ENCODE peak calls at places on chromosomes 4 and X, in six cellular contexts. K is coronary artery, G is left ventricle myocardium inferior, V is IMR-90, U is fibroblast of lung, C is neural progenitor cell. S is an unnamed sample.

GRCh38 chr4:68712207-68712606 is 41.8 kb upstream of the UGT2B15 start:
- DNase-seq in C (no peak), G (no peak), V (no peak), K (no peak), U (no peak), S (no peak)

GRCh38 chrX:12950851-12951589 is 23.9 kb upstream of the TMSB4X start:
- DNase-seq in U (no peak), K (no peak), G (no peak), C (peak; percentile 74), V (no peak), S (no peak)

GRCh38 chr4:6539009-6539764 is 35.8 kb upstream of the MAN2B2 start:
- DNase-seq in G (no peak), C (no peak), V (no peak), U (no peak), K (no peak), S (no peak)

GRCh38 chr4:85968945-85969830 is 390.7 kb downstream of the MAPK10 start:
- DNase-seq in U (peak; percentile 77), C (peak; percentile 57), K (no peak), V (peak; percentile 72), G (no peak), S (no peak)

GRCh38 chr4:156686120-156686519 is 285.5 kb downstream of the PDGFC start:
- DNase-seq in G (no peak), V (peak; percentile 93), K (no peak), C (no peak), U (peak; percentile 100), S (peak; percentile 99)

GRCh38 chr4:78218260-78218659 is 161.1 kb downstream of the FRAS1 start:
- DNase-seq in C (no peak), G (no peak), K (no peak), U (no peak), V (no peak), S (no peak)

GRCh38 chr4:94455081-94455480 is 3.3 kb downstream of the PDLIM5 start:
- DNase-seq in C (no peak), U (peak; percentile 87), K (peak; percentile 83), V (peak; percentile 88), G (peak; percentile 58), S (peak; percentile 63)

GRCh38 chr4:117417856-117418255 is 332.5 kb upstream of the TRAM1L1 start:
- DNase-seq in G (no peak), U (peak; percentile 29), K (no peak), V (peak; percentile 51), C (no peak), S (no peak)

GRCh38 chr4:2446656-2447564 is 22.0 kb upstream of the RNF4 start:
- DNase-seq in K (no peak), C (no peak), V (no peak), U (no peak), G (no peak), S (no peak)

GRCh38 chr4:75769044-75769443 is 44.7 kb downstream of the USO1 start:
- DNase-seq in V (peak; percentile 33), C (no peak), U (peak; percentile 44), K (no peak), G (no peak), S (peak; percentile 4)

GRCh38 chr4:123580981-123581664 is 184.5 kb downstream of the SPRY1 start:
- DNase-seq in G (no peak), U (no peak), C (no peak), K (no peak), V (no peak), S (no peak)

GRCh38 chrX:57329008-57329407 is 42.5 kb downstream of the FAAH2 start:
- DNase-seq in V (no peak), U (no peak), G (no peak), C (peak; percentile 2), K (no peak), S (no peak)

GRCh38 chr4:142567199-142567598 is 278.9 kb downstream of the INPP4B start:
- DNase-seq in U (peak; percentile 22), V (no peak), K (no peak), C (peak; percentile 88), G (no peak), S (no peak)

GRCh38 chr4:53465291-53465690 is 87.8 kb downstream of the FIP1L1 start:
- DNase-seq in C (no peak), V (peak; percentile 31), K (no peak), U (no peak), G (no peak), S (no peak)

GRCh38 chrX:13840121-13840520 is 23.2 kb upstream of the GPM6B start:
- DNase-seq in V (no peak), C (no peak), K (no peak), U (no peak), G (no peak), S (no peak)

GRCh38 chr4:183118585-183118984 is 19.5 kb downstream of the WWC2 start:
- DNase-seq in V (peak; percentile 87), C (peak; percentile 70), G (no peak), U (peak; percentile 98), K (no peak), S (peak; percentile 70)

GRCh38 chr4:26076896-26077295 is 162.9 kb downstream of the SMIM20 start:
- DNase-seq in V (peak; percentile 73), C (no peak), G (no peak), U (peak; percentile 37), K (no peak), S (no peak)

GRCh38 chr4:37157403-37158167 is 87.0 kb upstream of the NWD2 start:
- DNase-seq in C (no peak), K (no peak), G (no peak), V (no peak), U (no peak), S (no peak)

GRCh38 chr4:168586926-168587325 is 90.1 kb downstream of the PALLD start:
- DNase-seq in K (no peak), U (no peak), G (no peak), V (no peak), C (no peak), S (no peak)

GRCh38 chrX:24245201-24245600 is 68.7 kb downstream of the SUPT20HL2 start:
- DNase-seq in G (no peak), U (peak; percentile 71), C (peak; percentile 61), K (no peak), V (peak; percentile 70), S (peak; percentile 57)

GRCh38 chr4:119184128-119184527 is 28.4 kb upstream of the USP53 start:
- DNase-seq in G (no peak), U (no peak), C (no peak), K (no peak), V (no peak), S (no peak)

GRCh38 chr4:121633642-121634041 is 63.1 kb downstream of the ANXA5 start:
- DNase-seq in U (no peak), G (no peak), C (no peak), K (no peak), V (no peak), S (no peak)

DNA sequence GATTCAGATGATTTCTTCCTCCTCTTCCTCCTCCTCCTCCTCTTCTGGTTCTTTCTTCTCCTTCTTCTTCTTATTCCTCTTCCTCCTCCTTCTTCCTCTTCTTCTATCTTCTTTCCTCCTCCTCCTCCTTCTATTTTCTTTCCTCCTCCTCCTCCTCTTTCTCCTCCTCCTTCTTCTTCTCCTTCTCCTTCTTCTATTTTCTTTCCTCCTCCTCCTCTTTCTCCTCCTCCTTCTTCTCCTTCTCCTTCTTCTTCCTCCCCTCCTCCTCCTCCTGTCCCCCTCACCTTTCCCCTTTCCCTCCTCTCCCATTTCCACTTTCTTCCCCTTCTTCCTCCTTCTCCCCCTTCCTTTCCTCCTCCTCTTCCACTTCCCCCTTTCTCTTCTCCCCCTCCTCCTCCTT is 68.3 kb downstream of the SORBS2 start:
- DNase-seq in K (no peak), U (no peak), G (no peak), C (no peak), V (no peak), S (no peak)
- TF ChIP-seq CTCF in K (no peak), U (no peak), G (no peak), C (no peak), V (no peak), S (no peak)

GRCh38 chrX:149804102-149804501 is 22.4 kb downstream of the MAGEA9 start:
- DNase-seq in V (no peak), G (no peak), C (no peak), U (no peak), K (no peak), S (no peak)

GRCh38 chrX:149803458-149804062 is 21.8 kb downstream of the MAGEA9 start:
- DNase-seq in U (no peak), C (no peak), G (no peak), K (no peak), V (no peak), S (no peak)

GRCh38 chrX:149799095-149799721 is 17.5 kb downstream of the MAGEA9 start:
- DNase-seq in K (no peak), G (no peak), V (no peak), U (no peak), C (no peak), S (no peak)
- H3K4me3 ChIP-seq in K (no peak overlapping the region), G (no peak overlapping the region), V (no peak overlapping the region), U (no peak overlapping the region), C (no peak overlapping the region), S (no peak overlapping the region)

GRCh38 chr4:65502151-65502691 is 168.1 kb downstream of the EPHA5 start:
- DNase-seq in K (no peak), U (peak; percentile 92), C (no peak), G (no peak), V (peak; percentile 4), S (peak; percentile 33)
- TF ChIP-seq CTCF in K (no peak), U (no peak), C (no peak), G (no peak), V (no peak), S (no peak)

GRCh38 chr4:1171306-1172227 is 816 bp downstream of the SPON2 start:
- DNase-seq in K (no peak), C (peak; percentile 70), U (no peak), V (no peak), G (no peak), S (no peak)
- H3K4me3 ChIP-seq in K (peak overlapping the region; percentile 66), C (peak overlapping the region; percentile 45), U (peak overlapping the region; percentile 72), V (peak overlapping the region; percentile 43), G (peak overlapping the region; percentile 65), S (peak overlapping the region; percentile 28)

GRCh38 chrX:115522955-115523354 is 38.0 kb upstream of the PLS3 start:
- DNase-seq in U (no peak), G (no peak), K (no peak), C (no peak), V (no peak), S (no peak)

GRCh38 chrX:115521717-115522116 is 39.3 kb upstream of the PLS3 start:
- DNase-seq in G (no peak), C (no peak), K (no peak), V (peak; percentile 12), U (no peak), S (no peak)

DNA sequence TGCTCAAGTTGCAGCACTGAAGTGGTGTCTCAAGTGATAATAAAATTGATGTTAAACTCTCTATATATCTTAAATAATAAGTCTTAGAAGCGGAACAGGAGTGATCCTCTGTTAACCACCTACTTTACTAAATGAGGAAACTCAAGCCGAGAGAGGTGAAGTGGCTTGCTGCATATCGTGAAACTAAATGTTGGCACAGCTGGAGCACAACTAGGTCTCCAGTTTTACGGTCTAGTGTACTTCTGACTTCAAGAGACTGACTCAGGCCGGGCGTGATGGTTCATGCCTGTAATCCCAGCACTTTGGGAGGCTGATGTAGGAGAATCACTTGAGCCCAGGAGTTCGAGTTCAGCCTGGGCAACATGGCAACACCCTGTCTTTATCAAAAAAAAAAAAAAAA is 35.5 kb upstream of the PLS3 start:
- DNase-seq in U (no peak), C (no peak), G (no peak), K (no peak), V (no peak), S (no peak)
- TF ChIP-seq CTCF in U (no peak), C (no peak), G (no peak), K (no peak), V (no peak), S (no peak)

GRCh38 chrX:19864736-19865135 is 22.7 kb downstream of the SH3KBP1 start:
- DNase-seq in V (no peak), G (no peak), C (no peak), U (no peak), K (no peak), S (no peak)
- H3K4me3 ChIP-seq in V (no peak overlapping the region), G (no peak overlapping the region), C (no peak overlapping the region), U (no peak overlapping the region), K (no peak overlapping the region), S (no peak overlapping the region)

S was measured in AG09309.